ENCODE peak calls at places on chromosomes 5 and 9, in ten cellular contexts. B is heart right ventricle, E is fibroblast of lung, V is right lobe of liver, S is pancreas, R is endothelial cell of umbilical vein, G is PC-9, A is OCI-LY7, K is A549, P is psoas muscle. H is an unnamed sample.

GRCh38 chr9:114397219-114397847 is 9.6 kb upstream of the AKNA start:
- DNase-seq in E (peak; percentile 32), B (no peak), P (no peak), A (no peak), G (no peak), V (no peak), S (no peak), R (no peak), K (no peak), H (no peak)

GRCh38 chr5:171907731-171908343 is 98.6 kb downstream of the FBXW11 start:
- DNase-seq in B (no peak), V (no peak), S (no peak), R (peak; percentile 65), P (no peak), E (peak; percentile 80), A (peak; percentile 68), G (peak; percentile 56), K (peak; percentile 25), H (peak; percentile 54)

GRCh38 chr5:177984565-177985166 is 11.4 kb downstream of the PROP1 start:
- DNase-seq in E (no peak), P (no peak), K (no peak), B (no peak), G (no peak), S (no peak), A (no peak), R (no peak), V (no peak), H (no peak)

GRCh38 chr9:115142502-115143265 is 24.7 kb upstream of the TNC start:
- DNase-seq in K (no peak), R (no peak), P (no peak), A (no peak), V (no peak), S (no peak), E (no peak), B (no peak), G (no peak), H (no peak)

GRCh38 chr5:154501566-154501965 is 23.5 kb upstream of the HAND1 start:
- DNase-seq in V (no peak), P (no peak), S (no peak), E (no peak), K (no peak), A (no peak), G (no peak), R (no peak), B (no peak), H (no peak)

GRCh38 chr9:83441390-83441789 is 96.8 kb downstream of the FRMD3 start:
- DNase-seq in G (no peak), B (no peak), P (no peak), S (peak; percentile 32), V (no peak), R (peak; percentile 36), K (no peak), E (no peak), A (no peak), H (no peak)

GRCh38 chr5:11733840-11734192 is 170.4 kb downstream of the CTNND2 start:
- DNase-seq in B (no peak), E (no peak), K (no peak), G (no peak), R (no peak), V (no peak), P (no peak), A (no peak), S (no peak), H (no peak)

GRCh38 chr9:110246214-110246613 is 10.1 kb downstream of the TXN start:
- DNase-seq in A (no peak), G (no peak), K (no peak), B (no peak), V (no peak), R (no peak), P (no peak), S (no peak), E (no peak), H (no peak)

GRCh38 chr5:32836176-32836575 is 125.1 kb downstream of the NPR3 start:
- DNase-seq in P (no peak), K (no peak), B (no peak), G (no peak), S (no peak), A (no peak), E (no peak), R (no peak), V (no peak), H (no peak)

GRCh38 chr5:32833621-32834102 is 122.5 kb downstream of the NPR3 start:
- DNase-seq in G (no peak), V (no peak), A (no peak), B (no peak), K (no peak), R (no peak), E (no peak), S (no peak), P (no peak), H (no peak)

GRCh38 chr5:32831630-32832029 is 120.5 kb downstream of the NPR3 start:
- DNase-seq in S (no peak), V (no peak), E (no peak), G (no peak), R (no peak), K (no peak), B (no peak), A (no peak), P (no peak), H (no peak)

GRCh38 chr5:32837211-32837610 is 126.1 kb downstream of the NPR3 start:
- DNase-seq in G (no peak), V (no peak), A (no peak), P (no peak), B (no peak), K (no peak), E (no peak), R (no peak), S (no peak), H (no peak)

DNA sequence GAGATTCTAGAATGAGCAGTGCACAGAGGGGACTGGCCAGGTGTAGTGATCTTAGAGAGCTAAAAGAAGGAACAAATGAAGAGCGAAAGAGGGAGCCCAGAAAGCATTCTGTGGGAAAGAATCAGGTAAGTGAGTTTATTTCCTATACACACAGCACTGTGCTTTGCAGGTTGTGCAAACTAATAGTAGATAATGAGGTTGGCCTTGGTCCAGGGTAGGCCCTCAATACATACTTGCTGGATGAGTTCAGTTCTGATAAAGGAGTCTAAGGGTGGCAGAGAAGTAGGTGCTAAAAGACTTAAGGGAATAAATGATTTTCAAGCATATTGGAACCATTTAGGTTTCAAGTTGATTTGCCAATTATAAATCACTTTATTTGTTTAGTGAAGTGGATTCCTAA is 122.0 kb downstream of the NPR3 start:
- DNase-seq in P (no peak), S (peak; percentile 37), E (no peak), A (no peak), B (no peak), K (no peak), V (no peak), R (no peak), G (no peak), H (no peak)
- H3K9me3 ChIP-seq in P (no peaks in the 10 kb centered on the region), S (no peaks in the 10 kb centered on the region), E (no peaks in the 10 kb centered on the region), A (no peaks in the 10 kb centered on the region), B (no peaks in the 10 kb centered on the region), K (no peaks in the 10 kb centered on the region), V (no peaks in the 10 kb centered on the region), R (no peaks in the 10 kb centered on the region), G (peaks cover 4% of the 10 kb centered on the region), H (no peaks in the 10 kb centered on the region)

GRCh38 chr9:73023025-73023541 is 70.2 kb upstream of the ALDH1A1 start:
- DNase-seq in E (peak; percentile 81), G (peak; percentile 39), B (peak; percentile 21), P (peak; percentile 47), S (peak; percentile 47), A (peak; percentile 39), R (peak; percentile 80), V (peak; percentile 68), K (peak; percentile 42), H (peak; percentile 52)

GRCh38 chr9:73022353-73022752 is 69.5 kb upstream of the ALDH1A1 start:
- DNase-seq in B (no peak), S (no peak), A (no peak), R (no peak), G (no peak), K (no peak), E (no peak), P (no peak), V (no peak), H (no peak)

GRCh38 chr9:73020877-73021276 is 68.0 kb upstream of the ALDH1A1 start:
- DNase-seq in V (no peak), A (no peak), K (no peak), P (no peak), B (no peak), R (no peak), S (no peak), G (no peak), E (no peak), H (no peak)

GRCh38 chr9:73026375-73026774 is 73.5 kb upstream of the ALDH1A1 start:
- DNase-seq in G (no peak), K (no peak), R (no peak), E (no peak), V (no peak), A (no peak), S (no peak), B (no peak), P (no peak), H (no peak)

DNA sequence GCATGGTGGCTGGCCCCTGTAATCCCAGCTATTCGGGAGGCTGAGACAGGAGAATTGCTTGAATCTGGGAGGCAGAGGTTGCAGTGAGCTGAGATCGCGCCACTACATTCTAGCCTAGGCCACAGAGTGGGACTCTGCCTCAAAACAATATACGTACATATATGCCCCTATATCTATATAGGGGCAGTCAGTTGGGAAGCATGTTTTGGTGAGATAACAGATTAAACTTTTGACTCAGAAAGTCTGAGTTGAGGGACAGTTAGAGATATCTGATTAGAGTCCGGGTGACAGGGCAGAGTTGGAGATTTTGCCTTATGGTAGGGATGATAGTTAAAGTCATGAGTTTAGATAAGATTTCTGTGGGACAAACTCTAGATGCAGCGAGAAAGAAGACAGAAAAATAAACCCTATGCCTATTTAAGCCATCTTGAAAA is 71.8 kb upstream of the ALDH1A1 start:
- DNase-seq in V (no peak), P (no peak), R (no peak), S (no peak), B (no peak), G (no peak), E (no peak), K (no peak), A (no peak), H (no peak)
- TF ChIP-seq CTCF in V (no peak), P (no peak), R (no peak), S (no peak), B (no peak), G (no peak), E (no peak), K (no peak), A (no peak), H (no peak)

DNA sequence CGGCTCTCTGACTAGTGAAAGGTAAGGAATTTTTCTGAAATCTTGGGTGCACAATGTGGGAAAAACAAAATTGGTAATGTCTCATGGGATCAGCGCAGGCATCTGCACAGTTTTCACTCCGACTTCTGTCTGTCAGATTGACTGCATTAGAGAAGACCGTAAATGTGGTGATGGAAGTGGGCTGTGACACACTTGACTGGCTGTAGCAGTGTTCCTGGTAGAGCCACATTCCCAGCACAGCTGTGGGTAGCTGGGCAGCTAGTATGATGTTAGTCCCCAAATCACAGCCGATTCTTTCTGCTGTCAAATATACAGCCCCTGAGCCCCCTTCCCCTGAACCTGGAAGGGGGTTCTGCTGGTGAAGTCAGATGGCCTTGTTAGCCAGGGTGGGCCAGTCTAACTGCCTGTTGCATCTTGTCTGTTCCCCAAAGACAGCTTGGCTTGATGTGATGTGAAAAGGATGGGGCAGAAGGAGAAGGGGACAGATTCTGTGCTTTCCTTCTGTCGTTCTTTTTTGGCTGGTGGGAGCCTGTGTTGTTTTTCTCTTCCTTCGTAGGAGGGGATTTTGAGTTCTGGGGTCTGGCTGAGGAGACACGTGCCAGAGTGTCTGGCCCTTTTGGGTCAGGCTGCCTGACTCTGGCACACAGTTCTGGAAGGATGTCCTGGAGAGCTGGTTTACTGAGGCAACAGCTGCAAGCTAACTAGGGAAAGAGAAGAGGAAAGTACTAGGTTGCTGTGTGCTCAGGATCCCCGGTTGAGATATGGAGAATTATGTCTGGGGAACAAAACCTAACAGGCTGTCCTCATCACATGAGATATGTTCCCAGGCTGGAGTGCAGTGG is 66.4 kb upstream of the SPRY4 start:
- DNase-seq in A (no peak), P (no peak), V (no peak), S (no peak), B (no peak), E (no peak), G (no peak), R (no peak), K (no peak), H (no peak)
- H3K4me3 ChIP-seq in A (no peak overlapping the region), P (no peak overlapping the region), V (no peak overlapping the region), S (no peak overlapping the region), B (no peak overlapping the region), E (no peak overlapping the region), G (peak overlapping the region; percentile 36), R (no peak overlapping the region), K (no peak overlapping the region), H (no peak overlapping the region)

GRCh38 chr5:25387949-25388348 is 743.2 kb upstream of the CDH10 start:
- DNase-seq in A (no peak), K (no peak), G (no peak), E (no peak), S (no peak), R (no peak), B (no peak), V (no peak), P (no peak), H (no peak)
- H3K9me3 ChIP-seq in A (peaks cover 11% of the 10 kb centered on the region), K (no peaks in the 10 kb centered on the region), G (peaks cover 6% of the 10 kb centered on the region), E (no peaks in the 10 kb centered on the region), S (no peaks in the 10 kb centered on the region), R (peaks cover 3% of the 10 kb centered on the region), B (peaks cover 5% of the 10 kb centered on the region), V (no peaks in the 10 kb centered on the region), P (peaks cover 5% of the 10 kb centered on the region), H (no peaks in the 10 kb centered on the region)